ENCODE peak calls at places on chromosomes 6 and 20, in five cellular contexts. One of them, this sample, is unnamed. For H3K4me1, the result is how much of the 10 kb centered on the place peaks cover.

GRCh38 chr6:112298816-112299281 is 44.5 kb upstream of the LAMA4 start:
- DNase-seq in GM12878: no peak
- DNase-seq in aorta: no peak
- DNase-seq in CD4-positive, alpha-beta memory T cell: no peak
- DNase-seq in pancreas: no peak
- DNase-seq in this sample: no peak

GRCh38 chr20:47546184-47547033 is 44.7 kb downstream of the NCOA3 start:
- DNase-seq in GM12878: no peak
- DNase-seq in aorta: no peak
- DNase-seq in CD4-positive, alpha-beta memory T cell: no peak
- DNase-seq in pancreas: no peak
- DNase-seq in this sample: no peak

GRCh38 chr20:7912551-7912950 is 27.7 kb downstream of the HAO1 start:
- DNase-seq in GM12878: no peak
- DNase-seq in aorta: no peak
- DNase-seq in CD4-positive, alpha-beta memory T cell: no peak
- DNase-seq in pancreas: no peak
- DNase-seq in this sample: no peak

GRCh38 chr20:14583413-14583812 is 246.0 kb upstream of the FLRT3 start:
- DNase-seq in GM12878: no peak
- DNase-seq in aorta: no peak
- DNase-seq in CD4-positive, alpha-beta memory T cell: no peak
- DNase-seq in pancreas: no peak
- DNase-seq in this sample: no peak

GRCh38 chr6:44268095-44268628 is 2.1 kb upstream of the TMEM151B start:
- DNase-seq in GM12878: no peak
- DNase-seq in aorta: peak
- DNase-seq in CD4-positive, alpha-beta memory T cell: peak
- DNase-seq in pancreas: peak
- DNase-seq in this sample: no peak

GRCh38 chr6:53643481-53643965 is 22.0 kb downstream of the KLHL31 start:
- DNase-seq in GM12878: no peak
- DNase-seq in aorta: no peak
- DNase-seq in CD4-positive, alpha-beta memory T cell: no peak
- DNase-seq in pancreas: no peak
- DNase-seq in this sample: no peak

GRCh38 chr20:13058666-13059389 is 50.1 kb downstream of the SPTLC3 start:
- DNase-seq in GM12878: no peak
- DNase-seq in aorta: no peak
- DNase-seq in CD4-positive, alpha-beta memory T cell: no peak
- DNase-seq in pancreas: no peak
- DNase-seq in this sample: no peak

GRCh38 chr6:154161689-154162088 is 122.6 kb downstream of the OPRM1 start:
- DNase-seq in GM12878: peak
- DNase-seq in aorta: no peak
- DNase-seq in CD4-positive, alpha-beta memory T cell: no peak
- DNase-seq in pancreas: no peak
- DNase-seq in this sample: no peak

GRCh38 chr20:58826271-58826670 is 24.4 kb downstream of the GNAS-AS1 start:
- DNase-seq in GM12878: no peak
- DNase-seq in aorta: peak
- DNase-seq in CD4-positive, alpha-beta memory T cell: no peak
- DNase-seq in pancreas: no peak
- DNase-seq in this sample: no peak

GRCh38 chr6:14130431-14131075 is 13.0 kb downstream of the CD83 start:
- DNase-seq in GM12878: no peak
- DNase-seq in aorta: no peak
- DNase-seq in CD4-positive, alpha-beta memory T cell: no peak
- DNase-seq in pancreas: no peak
- DNase-seq in this sample: no peak

GRCh38 chr6:112253505-112253841 is 894 bp downstream of the LAMA4 start:
- DNase-seq in GM12878: no peak
- DNase-seq in aorta: no peak
- DNase-seq in CD4-positive, alpha-beta memory T cell: no peak
- DNase-seq in pancreas: no peak
- DNase-seq in this sample: no peak

GRCh38 chr20:10209091-10209490 is 9.5 kb upstream of the SNAP25 start:
- DNase-seq in GM12878: no peak
- DNase-seq in aorta: no peak
- DNase-seq in CD4-positive, alpha-beta memory T cell: no peak
- DNase-seq in pancreas: no peak
- DNase-seq in this sample: no peak

GRCh38 chr6:100175814-100176275 is 181.8 kb upstream of the MCHR2 start:
- DNase-seq in GM12878: no peak
- DNase-seq in aorta: no peak
- DNase-seq in CD4-positive, alpha-beta memory T cell: no peak
- DNase-seq in pancreas: no peak
- DNase-seq in this sample: no peak

GRCh38 chr6:111658445-111659154 is 52.9 kb upstream of the TRAF3IP2 start:
- DNase-seq in GM12878: no peak
- DNase-seq in aorta: no peak
- DNase-seq in CD4-positive, alpha-beta memory T cell: no peak
- DNase-seq in pancreas: no peak
- DNase-seq in this sample: no peak

GRCh38 chr6:128803911-128804310 is 79.0 kb upstream of the LAMA2 start:
- DNase-seq in GM12878: no peak
- DNase-seq in aorta: no peak
- DNase-seq in CD4-positive, alpha-beta memory T cell: no peak
- DNase-seq in pancreas: no peak
- DNase-seq in this sample: no peak

GRCh38 chr20:64025826-64026412 is 10.1 kb upstream of the C20orf204 start:
- DNase-seq in GM12878: no peak
- DNase-seq in aorta: no peak
- DNase-seq in CD4-positive, alpha-beta memory T cell: no peak
- DNase-seq in pancreas: no peak
- DNase-seq in this sample: no peak

GRCh38 chr20:22905667-22906066 is 129.4 kb upstream of the SSTR4 start:
- DNase-seq in GM12878: no peak
- DNase-seq in aorta: no peak
- DNase-seq in CD4-positive, alpha-beta memory T cell: no peak
- DNase-seq in pancreas: no peak
- DNase-seq in this sample: peak

GRCh38 chr6:16608444-16608843 is 152.8 kb downstream of the ATXN1 start:
- DNase-seq in GM12878: no peak
- DNase-seq in aorta: no peak
- DNase-seq in CD4-positive, alpha-beta memory T cell: no peak
- DNase-seq in pancreas: no peak
- DNase-seq in this sample: no peak

GRCh38 chr6:169957351-169957963 is 206.0 kb downstream of the ERMARD start:
- DNase-seq in GM12878: no peak
- DNase-seq in aorta: peak
- DNase-seq in CD4-positive, alpha-beta memory T cell: no peak
- DNase-seq in pancreas: peak
- DNase-seq in this sample: peak

GRCh38 chr6:160274846-160275510 is 16.4 kb upstream of the SLC22A2 start:
- DNase-seq in GM12878: no peak
- DNase-seq in aorta: no peak
- DNase-seq in CD4-positive, alpha-beta memory T cell: no peak
- DNase-seq in pancreas: no peak
- DNase-seq in this sample: no peak

GRCh38 chr6:168086066-168086465 is 7.1 kb upstream of the FRMD1 start:
- DNase-seq in GM12878: no peak
- DNase-seq in aorta: no peak
- DNase-seq in CD4-positive, alpha-beta memory T cell: no peak
- DNase-seq in pancreas: peak
- DNase-seq in this sample: no peak

GRCh38 chr6:20699402-20699801 is 165.1 kb downstream of the CDKAL1 start:
- DNase-seq in GM12878: no peak
- DNase-seq in aorta: no peak
- DNase-seq in CD4-positive, alpha-beta memory T cell: no peak
- DNase-seq in pancreas: no peak
- DNase-seq in this sample: no peak

GRCh38 chr6:6491761-6492160 is 96.8 kb upstream of the LY86 start:
- DNase-seq in GM12878: no peak
- DNase-seq in aorta: no peak
- DNase-seq in CD4-positive, alpha-beta memory T cell: no peak
- DNase-seq in pancreas: no peak
- DNase-seq in this sample: no peak

GRCh38 chr6:108941867-108942266 is 93.6 kb downstream of the ARMC2 start:
- DNase-seq in GM12878: no peak
- DNase-seq in aorta: no peak
- DNase-seq in CD4-positive, alpha-beta memory T cell: no peak
- DNase-seq in pancreas: no peak
- DNase-seq in this sample: no peak

GRCh38 chr6:11386726-11387125 is 150.8 kb upstream of the TMEM170B start:
- DNase-seq in GM12878: no peak
- DNase-seq in aorta: no peak
- DNase-seq in CD4-positive, alpha-beta memory T cell: no peak
- DNase-seq in pancreas: no peak
- DNase-seq in this sample: no peak

GRCh38 chr6:75089921-75090320 is 115.9 kb downstream of the COL12A1 start:
- DNase-seq in GM12878: no peak
- DNase-seq in aorta: no peak
- DNase-seq in CD4-positive, alpha-beta memory T cell: no peak
- DNase-seq in pancreas: peak
- DNase-seq in this sample: no peak
- H3K4me1 ChIP-seq in GM12878: under half
- H3K4me1 ChIP-seq in aorta: under half
- H3K4me1 ChIP-seq in CD4-positive, alpha-beta memory T cell: under half
- H3K4me1 ChIP-seq in pancreas: under half
- H3K4me1 ChIP-seq in this sample: under half

DNA sequence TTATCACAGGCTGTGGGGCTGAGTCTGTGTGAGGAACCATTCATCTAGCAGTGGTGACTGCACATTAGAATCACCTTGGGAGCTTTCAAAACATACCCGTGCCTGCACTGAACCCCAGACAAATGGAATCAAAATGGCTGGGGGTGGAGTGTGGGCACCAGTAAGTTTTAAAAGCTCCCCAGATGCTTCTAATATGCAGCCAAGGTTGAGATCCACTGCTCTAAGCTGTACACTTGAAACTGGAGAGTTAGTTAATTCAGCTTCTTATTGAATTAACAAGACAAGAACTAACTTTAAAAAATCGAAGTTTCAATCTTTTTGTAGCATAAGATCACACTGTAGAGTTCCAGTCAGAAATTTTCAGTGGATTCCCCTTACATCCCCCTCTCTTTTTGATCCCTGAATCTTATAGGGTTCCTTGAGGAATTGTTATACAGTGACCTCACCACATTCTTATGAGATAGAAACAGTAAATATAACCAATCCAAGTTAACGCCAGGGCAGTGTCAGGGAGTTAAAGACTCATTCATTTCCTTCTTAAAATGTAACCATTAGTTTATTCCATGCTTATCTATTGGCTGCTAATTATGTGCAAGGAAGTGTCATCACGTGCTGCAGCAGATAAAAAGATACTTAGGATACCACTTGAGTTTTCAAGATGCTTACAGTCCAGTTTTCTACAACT is 29.9 kb upstream of the GMDS start:
- DNase-seq in GM12878: no peak
- DNase-seq in aorta: no peak
- DNase-seq in CD4-positive, alpha-beta memory T cell: no peak
- DNase-seq in pancreas: no peak
- DNase-seq in this sample: no peak
- H3K27ac ChIP-seq in GM12878: no peak
- H3K27ac ChIP-seq in aorta: no peak
- H3K27ac ChIP-seq in CD4-positive, alpha-beta memory T cell: no peak
- H3K27ac ChIP-seq in pancreas: no peak
- H3K27ac ChIP-seq in this sample: peak

GRCh38 chr6:3386374-3386857 is 70.4 kb downstream of the SLC22A23 start:
- DNase-seq in GM12878: no peak
- DNase-seq in aorta: no peak
- DNase-seq in CD4-positive, alpha-beta memory T cell: no peak
- DNase-seq in pancreas: no peak
- DNase-seq in this sample: no peak

GRCh38 chr6:3392059-3392458 is 64.8 kb downstream of the SLC22A23 start:
- DNase-seq in GM12878: no peak
- DNase-seq in aorta: no peak
- DNase-seq in CD4-positive, alpha-beta memory T cell: no peak
- DNase-seq in pancreas: no peak
- DNase-seq in this sample: no peak

GRCh38 chr6:3388786-3389185 is 68.1 kb downstream of the SLC22A23 start:
- DNase-seq in GM12878: peak
- DNase-seq in aorta: no peak
- DNase-seq in CD4-positive, alpha-beta memory T cell: no peak
- DNase-seq in pancreas: no peak
- DNase-seq in this sample: no peak

GRCh38 chr6:3390698-3391097 is 66.2 kb downstream of the SLC22A23 start:
- DNase-seq in GM12878: no peak
- DNase-seq in aorta: peak
- DNase-seq in CD4-positive, alpha-beta memory T cell: no peak
- DNase-seq in pancreas: no peak
- DNase-seq in this sample: peak

DNA sequence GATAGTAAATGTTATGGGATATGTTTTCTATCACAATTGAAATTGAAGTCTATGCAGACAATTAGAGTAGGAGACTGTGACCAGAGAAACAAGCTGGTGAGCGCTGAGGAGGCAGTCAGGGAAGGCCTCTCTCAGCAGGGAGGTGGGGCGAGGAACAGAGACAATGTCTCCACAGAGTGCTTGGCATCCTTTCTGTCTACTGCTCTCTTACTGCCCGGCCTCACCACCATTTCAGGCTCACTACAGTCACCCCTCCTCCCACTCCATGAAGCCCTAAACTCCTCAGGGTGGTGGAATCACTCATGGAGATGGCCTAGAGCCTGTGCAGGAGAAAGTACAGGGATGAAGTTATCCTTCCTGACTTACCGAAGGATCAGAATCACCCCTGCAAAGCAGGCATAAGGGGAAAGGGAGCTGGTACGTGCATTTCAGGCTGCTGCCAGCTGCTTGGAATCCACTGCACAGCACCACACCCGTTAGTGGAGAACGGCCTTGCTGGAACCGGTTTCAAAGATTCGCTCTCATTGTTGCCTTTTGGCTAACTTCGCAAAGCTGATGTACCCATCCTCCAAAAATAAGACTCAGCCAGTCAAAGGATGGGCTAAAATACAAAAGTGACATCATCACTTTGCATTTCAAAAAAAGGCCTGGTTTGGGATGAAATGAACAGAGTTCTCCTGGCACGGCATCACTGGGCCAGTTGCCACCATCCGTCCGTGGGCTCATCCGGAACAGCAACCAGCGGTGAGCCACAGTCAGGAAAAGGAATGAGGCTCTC is 67.3 kb downstream of the SLC22A23 start:
- DNase-seq in GM12878: no peak
- DNase-seq in aorta: peak
- DNase-seq in CD4-positive, alpha-beta memory T cell: no peak
- DNase-seq in pancreas: no peak
- DNase-seq in this sample: peak
- H3K4me1 ChIP-seq in GM12878: under half
- H3K4me1 ChIP-seq in aorta: under half
- H3K4me1 ChIP-seq in CD4-positive, alpha-beta memory T cell: under half
- H3K4me1 ChIP-seq in pancreas: under half
- H3K4me1 ChIP-seq in this sample: under half

GRCh38 chr6:3761989-3762270 is 10.4 kb upstream of the PXDC1 start:
- DNase-seq in GM12878: no peak
- DNase-seq in aorta: no peak
- DNase-seq in CD4-positive, alpha-beta memory T cell: no peak
- DNase-seq in pancreas: no peak
- DNase-seq in this sample: no peak

GRCh38 chr6:3759656-3760245 is 8.2 kb upstream of the PXDC1 start:
- DNase-seq in GM12878: no peak
- DNase-seq in aorta: no peak
- DNase-seq in CD4-positive, alpha-beta memory T cell: no peak
- DNase-seq in pancreas: no peak
- DNase-seq in this sample: no peak

GRCh38 chr6:3764516-3765333 is 13.2 kb upstream of the PXDC1 start:
- DNase-seq in GM12878: no peak
- DNase-seq in aorta: peak
- DNase-seq in CD4-positive, alpha-beta memory T cell: no peak
- DNase-seq in pancreas: no peak
- DNase-seq in this sample: no peak

GRCh38 chr6:3762852-3763251 is 11.3 kb upstream of the PXDC1 start:
- DNase-seq in GM12878: no peak
- DNase-seq in aorta: no peak
- DNase-seq in CD4-positive, alpha-beta memory T cell: no peak
- DNase-seq in pancreas: no peak
- DNase-seq in this sample: no peak

GRCh38 chr6:3762359-3762758 is 10.8 kb upstream of the PXDC1 start:
- DNase-seq in GM12878: no peak
- DNase-seq in aorta: peak
- DNase-seq in CD4-positive, alpha-beta memory T cell: no peak
- DNase-seq in pancreas: no peak
- DNase-seq in this sample: no peak
- H3K27ac ChIP-seq in GM12878: no peak
- H3K27ac ChIP-seq in aorta: no peak
- H3K27ac ChIP-seq in CD4-positive, alpha-beta memory T cell: no peak
- H3K27ac ChIP-seq in pancreas: no peak
- H3K27ac ChIP-seq in this sample: no peak